ENCODE peak calls at places on chromosomes 11 and 22, in five cellular contexts. D is effector memory CD4-positive, alpha-beta T cell; J is A549; B is lung; R is CD8-positive, alpha-beta T cell. W is an unnamed sample.

GRCh38 chr22:49660794-49661781 is 166.6 kb downstream of the BRD1 start:
- DNase-seq in D (no peak), R (no peak), B (no peak), J (no peak), W (no peak)

GRCh38 chr11:62610814-62611704 is 1.5 kb downstream of the EML3 start:
- DNase-seq in D (no peak), B (no peak), J (no peak), R (no peak), W (no peak)

GRCh38 chr22:28822930-28823481 is 22.6 kb upstream of the XBP1 start:
- DNase-seq in R (no peak), D (no peak), B (no peak), J (no peak), W (peak; percentile 84)

GRCh38 chr11:94734563-94735275 is 33.4 kb upstream of the AMOTL1 start:
- DNase-seq in R (no peak), J (no peak), B (no peak), D (no peak), W (no peak)

GRCh38 chr11:132734217-132734616 is 798.1 kb downstream of the OPCML start:
- DNase-seq in D (no peak), R (no peak), B (no peak), J (no peak), W (no peak)

GRCh38 chr22:44574581-44575343 is 76.7 kb upstream of the RTL6 start:
- DNase-seq in B (no peak), R (no peak), J (no peak), D (no peak), W (no peak)

GRCh38 chr22:38725900-38726655 is 20.3 kb downstream of the GTPBP1 start:
- DNase-seq in D (no peak), B (no peak), J (no peak), R (no peak), W (no peak)

GRCh38 chr11:45724145-45724544 is 58.7 kb upstream of the CHST1 start:
- DNase-seq in D (no peak), J (no peak), R (no peak), B (no peak), W (no peak)

GRCh38 chr11:112632866-112633505 is 328.2 kb upstream of the NCAM1 start:
- DNase-seq in D (no peak), J (no peak), R (no peak), B (no peak), W (no peak)

GRCh38 chr22:45742866-45743450 is 71.3 kb downstream of the ATXN10 start:
- DNase-seq in J (no peak), D (no peak), B (peak; percentile 74), R (no peak), W (no peak)

GRCh38 chr11:31802609-31802989 is 8.5 kb downstream of the PAX6 start:
- DNase-seq in D (no peak), J (no peak), R (no peak), B (no peak), W (no peak)

GRCh38 chr22:25890651-25891050 is 148.7 kb downstream of the MYO18B start:
- DNase-seq in B (no peak), R (no peak), J (no peak), D (no peak), W (no peak)

GRCh38 chr11:86632499-86633269 is 39.7 kb downstream of the ME3 start:
- DNase-seq in B (no peak), R (peak; percentile 12), D (no peak), J (peak; percentile 89), W (no peak)

GRCh38 chr22:33274941-33275443 is 216.8 kb upstream of the SYN3 start:
- DNase-seq in J (no peak), B (no peak), D (no peak), R (no peak), W (no peak)

GRCh38 chr22:44399906-44400762 is 87.4 kb upstream of the SHISAL1 start:
- DNase-seq in B (no peak), R (no peak), J (no peak), D (no peak), W (no peak)

GRCh38 chr11:31806944-31807790 is 4.0 kb downstream of the PAX6 start:
- DNase-seq in D (no peak), B (no peak), R (no peak), J (no peak), W (no peak)

GRCh38 chr11:116536416-116536815 is 236.4 kb downstream of the BUD13 start:
- DNase-seq in J (no peak), D (no peak), B (no peak), R (no peak), W (no peak)

GRCh38 chr11:48034926-48035876 is 54.8 kb downstream of the PTPRJ start:
- DNase-seq in R (no peak), D (no peak), J (no peak), B (no peak), W (no peak)

GRCh38 chr11:119493712-119494111 is 70.7 kb upstream of the THY1 start:
- DNase-seq in D (no peak), J (no peak), R (no peak), B (no peak), W (no peak)

GRCh38 chr11:62116458-62116857 is 7.4 kb upstream of the INCENP start:
- DNase-seq in J (no peak), B (no peak), R (no peak), D (no peak), W (no peak)

GRCh38 chr11:10379022-10379421 is 74.1 kb downstream of the ADM start:
- DNase-seq in J (peak; percentile 22), R (no peak), B (no peak), D (no peak), W (no peak)

GRCh38 chr22:35380537-35381423 is at the start of gene HMOX1:
- DNase-seq in J (peak; percentile 68), D (peak; percentile 8), B (peak; percentile 93), R (peak; percentile 45), W (peak; percentile 63)

GRCh38 chr11:2076441-2076840 is 62.7 kb downstream of the IGF2 start:
- DNase-seq in R (no peak), B (no peak), D (no peak), J (no peak), W (no peak)

GRCh38 chr11:101880208-101880607 is 34.6 kb upstream of the CEP126 start:
- DNase-seq in B (no peak), D (no peak), R (no peak), J (no peak), W (no peak)

GRCh38 chr11:61747389-61748285 is 4.8 kb upstream of the MYRF start:
- DNase-seq in R (peak; percentile 38), D (peak; percentile 5), B (peak; percentile 77), J (peak; percentile 78), W (peak; percentile 42)

GRCh38 chr22:18056161-18056666 is 21.6 kb upstream of the PEX26 start:
- DNase-seq in J (no peak), R (no peak), D (no peak), B (no peak), W (no peak)

GRCh38 chr11:35089724-35090505 is 49.1 kb upstream of the CD44 start:
- DNase-seq in R (no peak), J (no peak), D (no peak), B (no peak), W (no peak)

GRCh38 chr22:22855617-22856308 is 31.9 kb upstream of the IGLL5 start:
- DNase-seq in J (no peak), R (peak; percentile 46), B (no peak), D (no peak), W (peak; percentile 32)

GRCh38 chr22:29331213-29331612 is 15.7 kb upstream of the RASL10A start:
- DNase-seq in J (no peak), D (no peak), R (no peak), B (no peak), W (no peak)

GRCh38 chr22:22893077-22893805 is 5.6 kb downstream of the IGLL5 start:
- DNase-seq in J (no peak), R (no peak), D (no peak), B (no peak), W (no peak)

GRCh38 chr11:102485095-102485722 is 32.6 kb upstream of the TMEM123 start:
- DNase-seq in B (no peak), D (no peak), R (no peak), J (no peak), W (no peak)

GRCh38 chr11:66855574-66856495 is 1.0 kb upstream of the LRFN4 start:
- DNase-seq in D (peak; percentile 69), B (peak; percentile 95), J (peak; percentile 93), R (peak; percentile 78), W (peak; percentile 55)
- H3K4me1 ChIP-seq in D (peaks cover 12% of the 10 kb centered on the region), B (no peaks in the 10 kb centered on the region), J (peaks cover 34% of the 10 kb centered on the region), R (peaks cover 6% of the 10 kb centered on the region), W (no peaks in the 10 kb centered on the region)

DNA sequence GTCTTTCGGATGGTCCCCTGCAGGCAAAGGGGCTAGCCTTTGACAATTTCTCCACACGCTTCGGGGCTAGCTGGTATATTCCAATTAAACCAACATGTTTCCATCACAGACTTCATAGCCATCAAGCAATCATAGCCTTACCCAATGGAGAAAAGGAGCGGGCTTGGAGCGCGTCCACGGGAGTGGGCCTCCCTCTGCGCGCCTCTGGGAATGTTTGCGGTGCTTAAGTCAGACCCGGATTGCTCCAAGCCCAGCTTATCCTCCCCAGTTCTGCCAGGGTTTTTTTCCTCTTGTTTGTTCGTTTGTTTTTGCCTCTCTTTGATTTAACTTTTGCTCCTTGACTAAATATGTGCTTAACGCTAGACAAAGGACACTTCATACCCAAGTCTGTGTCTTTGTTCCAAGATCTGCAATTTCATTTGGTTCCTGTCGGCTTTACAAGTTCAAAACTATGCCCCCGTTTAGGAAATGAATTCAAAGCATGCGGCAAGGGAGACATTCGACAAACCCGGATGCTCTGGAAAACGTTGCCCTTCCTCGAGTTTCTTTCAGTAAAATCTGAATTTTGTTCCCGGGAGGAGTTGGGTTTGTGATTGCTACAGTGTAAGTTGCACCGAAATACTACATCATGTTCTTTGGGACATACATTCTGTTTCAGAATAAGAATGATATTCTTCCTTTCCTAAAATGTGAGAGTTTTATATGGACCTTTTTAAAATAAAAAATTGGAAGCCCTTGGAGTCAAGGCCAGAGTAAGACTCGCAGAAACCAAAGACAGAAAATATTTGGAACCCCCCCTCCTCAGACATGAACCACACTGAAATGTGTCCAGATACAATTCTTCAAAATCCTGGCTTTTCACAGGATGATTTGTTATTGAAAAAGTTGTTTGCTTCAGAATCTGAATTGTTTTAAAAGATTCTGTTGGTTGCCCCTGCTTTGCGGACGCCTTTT is 900 bp upstream of the GLB1L2 start:
- DNase-seq in D (no peak), J (no peak), B (no peak), R (no peak), W (no peak)
- H3K4me3 ChIP-seq in D (peak overlapping the region; percentile 41), J (peak overlapping the region; percentile 48), B (no peak overlapping the region), R (peak overlapping the region; percentile 30), W (peak overlapping the region; percentile 17)

DNA sequence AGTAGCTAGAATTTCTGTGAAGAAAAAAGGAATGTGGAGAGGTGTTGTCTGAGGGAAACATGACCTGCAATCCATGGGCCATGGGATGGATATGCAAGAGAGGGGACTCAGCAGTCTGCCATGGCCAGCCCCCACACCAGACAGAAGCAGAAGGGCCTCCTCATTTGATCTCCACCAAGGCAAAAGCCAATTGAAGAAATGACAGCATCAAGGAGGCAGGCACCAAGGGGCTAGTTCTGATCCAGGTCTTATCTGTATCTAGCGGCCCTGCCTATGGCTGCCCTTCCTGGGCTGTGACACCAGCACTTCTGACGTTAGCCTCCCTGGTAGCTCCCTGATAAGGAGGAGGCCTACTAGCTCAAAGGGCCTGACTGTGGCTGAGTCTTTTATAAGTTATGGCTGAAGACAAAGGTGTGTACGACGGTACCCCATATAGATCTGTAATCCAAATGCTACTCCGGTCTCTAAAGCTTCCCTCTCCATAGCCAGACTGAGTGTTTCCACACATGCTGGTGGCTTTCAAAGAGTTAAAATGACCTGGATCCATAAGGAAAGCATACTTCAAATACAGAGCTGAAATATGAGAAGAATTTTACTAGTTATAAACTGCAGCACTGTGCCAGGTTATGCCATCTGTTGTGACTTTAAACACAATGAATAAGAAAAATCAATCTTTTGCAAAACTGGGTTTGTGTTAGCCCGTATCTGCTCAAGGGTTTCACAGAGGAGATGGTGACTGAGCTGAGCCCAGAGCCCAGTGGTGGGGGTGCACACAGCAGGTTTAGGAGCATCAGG is 34.4 kb downstream of the HIRA start:
- DNase-seq in R (no peak), J (no peak), D (no peak), B (no peak), W (no peak)
- H3K27ac ChIP-seq in R (no peak overlapping the region), J (no peak overlapping the region), D (no peak overlapping the region), B (no peak overlapping the region), W (no peak overlapping the region)

GRCh38 chr11:8639655-8640054 is 42.8 kb downstream of the TRIM66 start:
- DNase-seq in R (no peak), D (no peak), J (no peak), B (no peak), W (no peak)
- H3K4me1 ChIP-seq in R (no peaks in the 10 kb centered on the region), D (no peaks in the 10 kb centered on the region), J (no peaks in the 10 kb centered on the region), B (no peaks in the 10 kb centered on the region), W (no peaks in the 10 kb centered on the region)

W was measured in naive thymus-derived CD4-positive, alpha-beta T cell.